ENCODE peak calls at places on chromosomes 13 and 19, in nine cellular contexts. N is pancreas, K is OCI-LY7, I is choroid plexus epithelial cell, T is uterus, B is AG04449, E is tibial artery, M is neural progenitor cell, H is aorta. D is an unnamed sample.

GRCh38 chr19:13644648-13645047 is 119.7 kb upstream of the MRI1 start:
- DNase-seq in N (no peak), K (peak; percentile 13), I (no peak), T (no peak), B (no peak), E (no peak), M (no peak), H (no peak), D (no peak)

GRCh38 chr19:15296353-15296752 is 36.0 kb downstream of the BRD4 start:
- DNase-seq in N (no peak), K (no peak), I (no peak), T (no peak), B (no peak), E (no peak), M (no peak), H (no peak), D (no peak)

GRCh38 chr13:98195054-98195791 is 18.2 kb upstream of the RNF113B start:
- DNase-seq in N (no peak), K (no peak), I (no peak), T (no peak), B (no peak), E (no peak), M (no peak), H (no peak), D (no peak)

GRCh38 chr19:47485210-47485609 is 1.2 kb upstream of the KPTN start:
- DNase-seq in N (peak; percentile 17), K (peak; percentile 85), I (no peak), T (no peak), B (no peak), E (no peak), M (no peak), H (no peak), D (no peak)

GRCh38 chr13:112582305-112582704 is 5.6 kb downstream of the TUBGCP3 start:
- DNase-seq in N (no peak), K (no peak), I (no peak), T (no peak), B (no peak), E (no peak), M (no peak), H (peak; percentile 69), D (no peak)

GRCh38 chr13:113320226-113320875 is 23.3 kb downstream of the LAMP1 start:
- DNase-seq in N (no peak), K (no peak), I (no peak), T (no peak), B (no peak), E (no peak), M (no peak), H (peak; percentile 35), D (no peak)

GRCh38 chr19:34306213-34306661 is 51.9 kb downstream of the GARRE1 start:
- DNase-seq in N (no peak), K (no peak), I (no peak), T (no peak), B (no peak), E (no peak), M (no peak), H (no peak), D (no peak)

GRCh38 chr13:36840718-36841250 is 21.8 kb downstream of the RFXAP start:
- DNase-seq in N (no peak), K (no peak), I (no peak), T (no peak), B (no peak), E (no peak), M (no peak), H (no peak), D (no peak)

GRCh38 chr19:44869728-44870470 is 21.2 kb upstream of the TOMM40 start:
- DNase-seq in N (peak; percentile 27), K (no peak), I (peak; percentile 77), T (no peak), B (no peak), E (peak; percentile 77), M (no peak), H (peak; percentile 87), D (peak; percentile 13)

GRCh38 chr13:53342623-53343022 is 314.0 kb downstream of the OLFM4 start:
- DNase-seq in N (no peak), K (no peak), I (no peak), T (no peak), B (no peak), E (no peak), M (no peak), H (no peak), D (no peak)

GRCh38 chr19:15810335-15810734 is 5.1 kb downstream of the OR10H1 start:
- DNase-seq in N (no peak), K (peak; percentile 54), I (no peak), T (no peak), B (no peak), E (no peak), M (no peak), H (no peak), D (no peak)

GRCh38 chr19:19602136-19602712 is 16.3 kb downstream of the PBX4 start:
- DNase-seq in N (no peak), K (no peak), I (no peak), T (no peak), B (no peak), E (no peak), M (no peak), H (no peak), D (peak; percentile 50)

GRCh38 chr19:13978306-13978705 is 26.0 kb downstream of the DCAF15 start:
- DNase-seq in N (peak; percentile 77), K (peak; percentile 45), I (peak; percentile 61), T (peak; percentile 92), B (no peak), E (peak; percentile 93), M (peak; percentile 97), H (peak; percentile 93), D (no peak)

GRCh38 chr13:34591801-34592454 is 350.1 kb upstream of the NBEA start:
- DNase-seq in N (no peak), K (no peak), I (no peak), T (no peak), B (no peak), E (no peak), M (peak; percentile 35), H (no peak), D (no peak)

GRCh38 chr13:109989686-109990085 is 203.3 kb upstream of the IRS2 start:
- DNase-seq in N (no peak), K (no peak), I (peak; percentile 59), T (no peak), B (no peak), E (no peak), M (no peak), H (no peak), D (no peak)

GRCh38 chr13:100461309-100462035 is 127.1 kb downstream of the GGACT start:
- DNase-seq in N (no peak), K (no peak), I (no peak), T (no peak), B (no peak), E (no peak), M (peak; percentile 78), H (no peak), D (no peak)

GRCh38 chr19:42131149-42132029 is 857 bp downstream of the POU2F2 start:
- DNase-seq in N (no peak), K (peak; percentile 20), I (no peak), T (no peak), B (no peak), E (no peak), M (no peak), H (no peak), D (no peak)
- H3K4me3 ChIP-seq in N (no peak overlapping the region), K (peak overlapping the region; percentile 96), I (peak overlapping the region; percentile 52), T (no peak overlapping the region), B (peak overlapping the region; percentile 62), E (peak overlapping the region; percentile 16), M (peak overlapping the region; percentile 44), H (no peak overlapping the region), D (peak overlapping the region; percentile 90)

GRCh38 chr19:36151144-36152051 is 849 bp downstream of the COX7A1 start:
- DNase-seq in N (no peak), K (no peak), I (peak; percentile 20), T (peak; percentile 68), B (no peak), E (peak; percentile 90), M (no peak), H (peak; percentile 74), D (no peak)

GRCh38 chr19:36152886-36153525 is 759 bp upstream of the COX7A1 start:
- DNase-seq in N (no peak), K (no peak), I (no peak), T (no peak), B (no peak), E (no peak), M (no peak), H (peak; percentile 26), D (no peak)

GRCh38 chr19:36150586-36150985 is 1.7 kb downstream of the COX7A1 start:
- DNase-seq in N (no peak), K (no peak), I (no peak), T (no peak), B (no peak), E (no peak), M (no peak), H (peak; percentile 24), D (no peak)

GRCh38 chr19:36149673-36150406 is 2.4 kb downstream of the COX7A1 start:
- DNase-seq in N (peak; percentile 46), K (no peak), I (no peak), T (no peak), B (no peak), E (no peak), M (no peak), H (peak; percentile 48), D (no peak)

DNA sequence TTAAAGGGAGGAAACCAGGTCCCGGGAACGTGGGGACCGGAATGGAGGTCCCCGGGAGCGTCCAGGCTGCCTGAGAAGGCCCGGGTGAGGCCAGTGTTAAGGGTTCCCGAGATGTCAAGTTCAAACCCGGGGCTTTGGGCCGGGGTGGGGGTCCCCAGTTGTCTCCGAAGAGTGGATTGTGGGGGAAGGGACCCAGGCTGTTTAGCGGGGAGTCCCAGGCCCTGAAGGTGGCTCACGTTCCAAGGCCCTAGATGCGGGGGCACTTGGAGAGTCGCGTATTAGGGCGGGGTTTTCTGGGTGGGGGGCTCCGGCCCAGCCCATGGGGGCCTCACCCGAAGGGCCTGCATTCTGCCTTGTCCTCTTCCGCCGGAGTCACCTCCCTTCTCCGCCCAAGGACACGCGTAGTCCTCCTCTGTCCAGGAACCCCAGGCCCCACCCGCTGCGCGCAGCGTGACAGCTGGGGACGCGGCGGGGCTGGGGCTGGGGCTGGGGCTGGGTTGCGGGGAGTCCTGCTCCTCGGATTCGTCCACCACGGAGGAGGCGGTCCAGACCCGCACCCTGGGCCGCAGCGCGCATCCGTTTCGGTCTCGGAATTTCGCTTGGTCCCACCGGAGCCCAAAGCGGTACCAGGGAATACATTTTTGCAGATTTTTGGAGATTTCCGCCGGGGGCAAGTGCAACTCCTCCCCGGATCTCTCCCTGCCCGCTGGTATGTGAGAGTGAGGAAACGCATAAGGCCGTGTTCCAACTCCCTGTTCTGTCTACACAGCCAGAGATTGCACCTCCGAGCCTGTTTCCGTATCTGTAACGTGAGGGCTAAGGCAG is at the start of gene COX7A1:
- DNase-seq in N (no peak), K (no peak), I (peak; percentile 65), T (peak; percentile 74), B (no peak), E (peak; percentile 93), M (no peak), H (peak; percentile 80), D (no peak)
- H3K4me3 ChIP-seq in N (peak within 1 kb of the TSS; percentile 27), K (no peak within 1 kb of the TSS), I (peak within 1 kb of the TSS; percentile 60), T (peak within 1 kb of the TSS; percentile 44), B (peak within 1 kb of the TSS; percentile 27), E (peak within 1 kb of the TSS; percentile 68), M (no peak within 1 kb of the TSS), H (peak within 1 kb of the TSS; percentile 72), D (no peak within 1 kb of the TSS)

GRCh38 chr19:51448745-51449093 is 9.5 kb downstream of the SIGLEC8 start:
- DNase-seq in N (no peak), K (no peak), I (no peak), T (no peak), B (no peak), E (no peak), M (no peak), H (no peak), D (no peak)
- H3K4me3 ChIP-seq in N (no peak overlapping the region), K (no peak overlapping the region), I (no peak overlapping the region), T (no peak overlapping the region), B (no peak overlapping the region), E (no peak overlapping the region), M (no peak overlapping the region), H (no peak overlapping the region), D (peak overlapping the region; percentile 36)

GRCh38 chr19:2240881-2241760 is 4.5 kb downstream of the SF3A2 start:
- DNase-seq in N (peak; percentile 56), K (no peak), I (no peak), T (no peak), B (no peak), E (no peak), M (no peak), H (no peak), D (no peak)
- H3K4me3 ChIP-seq in N (no peak overlapping the region), K (peak overlapping the region; percentile 96), I (no peak overlapping the region), T (no peak overlapping the region), B (no peak overlapping the region), E (no peak overlapping the region), M (peak overlapping the region; percentile 72), H (no peak overlapping the region), D (peak overlapping the region; percentile 63)